ENCODE peak calls at places on chromosomes 4 and X, in seven cellular contexts. One of them, this sample, is unnamed.

GRCh38 chr4:176879370-176880116 is 86.8 kb upstream of the VEGFC start:
- DNase-seq in IMR-90: peak
- DNase-seq in H9: no peak
- DNase-seq in H1: no peak
- DNase-seq in trophoblast cell: no peak
- DNase-seq in neuronal stem cell: no peak
- DNase-seq in mesendoderm: no peak
- DNase-seq in this sample: peak

GRCh38 chr4:107599841-107600240 is 120.2 kb downstream of the PAPSS1 start:
- DNase-seq in IMR-90: no peak
- DNase-seq in neuronal stem cell: no peak
- DNase-seq in mesendoderm: no peak
- DNase-seq in trophoblast cell: peak
- DNase-seq in H1: no peak
- DNase-seq in H9: no peak
- DNase-seq in this sample: no peak

GRCh38 chr4:53545238-53545637 is 46.0 kb downstream of the LNX1 start:
- DNase-seq in trophoblast cell: no peak
- DNase-seq in neuronal stem cell: no peak
- DNase-seq in mesendoderm: peak
- DNase-seq in IMR-90: no peak
- DNase-seq in H9: no peak
- DNase-seq in H1: no peak
- DNase-seq in this sample: no peak

GRCh38 chrX:10245219-10245618 is 88.4 kb downstream of the CLCN4 start:
- DNase-seq in mesendoderm: no peak
- DNase-seq in IMR-90: no peak
- DNase-seq in H9: no peak
- DNase-seq in trophoblast cell: no peak
- DNase-seq in H1: no peak
- DNase-seq in neuronal stem cell: no peak
- DNase-seq in this sample: no peak

GRCh38 chrX:134374294-134374693 is 85.7 kb upstream of the HPRT1 start:
- DNase-seq in neuronal stem cell: no peak
- DNase-seq in trophoblast cell: no peak
- DNase-seq in mesendoderm: no peak
- DNase-seq in IMR-90: no peak
- DNase-seq in H9: no peak
- DNase-seq in H1: no peak
- DNase-seq in this sample: peak

GRCh38 chr4:47451657-47452056 is 11.8 kb downstream of the COMMD8 start:
- DNase-seq in H9: no peak
- DNase-seq in trophoblast cell: no peak
- DNase-seq in H1: no peak
- DNase-seq in neuronal stem cell: no peak
- DNase-seq in IMR-90: peak
- DNase-seq in mesendoderm: no peak
- DNase-seq in this sample: no peak

GRCh38 chr4:182533948-182534347 is 290.7 kb downstream of the TENM3 start:
- DNase-seq in H1: no peak
- DNase-seq in neuronal stem cell: no peak
- DNase-seq in mesendoderm: no peak
- DNase-seq in H9: no peak
- DNase-seq in IMR-90: peak
- DNase-seq in trophoblast cell: no peak
- DNase-seq in this sample: peak

GRCh38 chr4:144738649-144739048 is 92.7 kb downstream of the HHIP start:
- DNase-seq in trophoblast cell: no peak
- DNase-seq in mesendoderm: no peak
- DNase-seq in H1: no peak
- DNase-seq in H9: no peak
- DNase-seq in neuronal stem cell: no peak
- DNase-seq in IMR-90: no peak
- DNase-seq in this sample: no peak

GRCh38 chr4:53855886-53856260 is 208.5 kb downstream of the CHIC2 start:
- DNase-seq in H9: no peak
- DNase-seq in IMR-90: peak
- DNase-seq in neuronal stem cell: no peak
- DNase-seq in trophoblast cell: no peak
- DNase-seq in mesendoderm: no peak
- DNase-seq in H1: no peak
- DNase-seq in this sample: no peak

GRCh38 chrX:3960952-3961351 is 247.5 kb upstream of the PRKX start:
- DNase-seq in IMR-90: no peak
- DNase-seq in trophoblast cell: no peak
- DNase-seq in neuronal stem cell: no peak
- DNase-seq in H1: no peak
- DNase-seq in H9: no peak
- DNase-seq in mesendoderm: no peak
- DNase-seq in this sample: no peak

GRCh38 chr4:7831858-7832257 is 107.8 kb downstream of the AFAP1 start:
- DNase-seq in neuronal stem cell: no peak
- DNase-seq in mesendoderm: no peak
- DNase-seq in trophoblast cell: no peak
- DNase-seq in H1: no peak
- DNase-seq in IMR-90: no peak
- DNase-seq in H9: no peak
- DNase-seq in this sample: no peak

GRCh38 chr4:148914734-148915133 is 472.5 kb upstream of the NR3C2 start:
- DNase-seq in H1: no peak
- DNase-seq in neuronal stem cell: no peak
- DNase-seq in H9: no peak
- DNase-seq in IMR-90: no peak
- DNase-seq in trophoblast cell: no peak
- DNase-seq in mesendoderm: no peak
- DNase-seq in this sample: no peak

GRCh38 chrX:108299704-108300103 is 138.5 kb downstream of the COL4A6 start:
- DNase-seq in neuronal stem cell: no peak
- DNase-seq in mesendoderm: no peak
- DNase-seq in IMR-90: no peak
- DNase-seq in trophoblast cell: no peak
- DNase-seq in H1: no peak
- DNase-seq in H9: no peak
- DNase-seq in this sample: no peak

GRCh38 chr4:178963646-178964045 is 1521.4 kb upstream of the AGA start:
- DNase-seq in IMR-90: no peak
- DNase-seq in H1: no peak
- DNase-seq in H9: no peak
- DNase-seq in mesendoderm: peak
- DNase-seq in neuronal stem cell: no peak
- DNase-seq in trophoblast cell: no peak
- DNase-seq in this sample: no peak

GRCh38 chr4:184356366-184356765 is 118.0 kb downstream of the IRF2 start:
- DNase-seq in mesendoderm: no peak
- DNase-seq in H1: no peak
- DNase-seq in trophoblast cell: no peak
- DNase-seq in IMR-90: no peak
- DNase-seq in neuronal stem cell: no peak
- DNase-seq in H9: peak
- DNase-seq in this sample: no peak

GRCh38 chrX:46551494-46552128 is 6.4 kb upstream of the ZNF674 start:
- DNase-seq in H9: peak
- DNase-seq in trophoblast cell: peak
- DNase-seq in neuronal stem cell: no peak
- DNase-seq in H1: no peak
- DNase-seq in mesendoderm: peak
- DNase-seq in IMR-90: peak
- DNase-seq in this sample: peak

GRCh38 chrX:12460929-12461328 is 322.7 kb downstream of the FRMPD4 start:
- DNase-seq in H1: no peak
- DNase-seq in IMR-90: no peak
- DNase-seq in mesendoderm: no peak
- DNase-seq in neuronal stem cell: no peak
- DNase-seq in H9: no peak
- DNase-seq in trophoblast cell: no peak
- DNase-seq in this sample: no peak

GRCh38 chrX:130539721-130540321 is 138.0 kb downstream of the RBMX2 start:
- DNase-seq in mesendoderm: peak
- DNase-seq in H9: peak
- DNase-seq in neuronal stem cell: peak
- DNase-seq in trophoblast cell: peak
- DNase-seq in H1: no peak
- DNase-seq in IMR-90: peak
- DNase-seq in this sample: peak

GRCh38 chrX:22987452-22987851 is 12.3 kb upstream of the DDX53 start:
- DNase-seq in H1: no peak
- DNase-seq in IMR-90: peak
- DNase-seq in H9: no peak
- DNase-seq in mesendoderm: no peak
- DNase-seq in trophoblast cell: no peak
- DNase-seq in neuronal stem cell: no peak
- DNase-seq in this sample: peak

GRCh38 chrX:102958794-102959193 is 21.7 kb downstream of the RAB40AL start:
- DNase-seq in H1: no peak
- DNase-seq in H9: no peak
- DNase-seq in neuronal stem cell: no peak
- DNase-seq in trophoblast cell: no peak
- DNase-seq in IMR-90: no peak
- DNase-seq in mesendoderm: no peak
- DNase-seq in this sample: no peak

GRCh38 chr4:106038012-106038411 is 142.7 kb downstream of the NPNT start:
- DNase-seq in neuronal stem cell: no peak
- DNase-seq in mesendoderm: no peak
- DNase-seq in H9: no peak
- DNase-seq in IMR-90: no peak
- DNase-seq in H1: no peak
- DNase-seq in trophoblast cell: no peak
- DNase-seq in this sample: no peak

GRCh38 chrX:150574824-150575409 is 6.5 kb downstream of the MTM1 start:
- DNase-seq in H9: no peak
- DNase-seq in mesendoderm: peak
- DNase-seq in neuronal stem cell: no peak
- DNase-seq in H1: no peak
- DNase-seq in trophoblast cell: no peak
- DNase-seq in IMR-90: no peak
- DNase-seq in this sample: no peak

GRCh38 chr4:86664959-86665358 is 70.8 kb downstream of the PTPN13 start:
- DNase-seq in IMR-90: peak
- DNase-seq in trophoblast cell: no peak
- DNase-seq in mesendoderm: peak
- DNase-seq in H1: peak
- DNase-seq in H9: no peak
- DNase-seq in neuronal stem cell: no peak
- DNase-seq in this sample: peak

GRCh38 chr4:184845367-184846011 is 19.7 kb upstream of the ACSL1 start:
- DNase-seq in neuronal stem cell: no peak
- DNase-seq in IMR-90: peak
- DNase-seq in H9: no peak
- DNase-seq in trophoblast cell: no peak
- DNase-seq in mesendoderm: no peak
- DNase-seq in H1: no peak
- DNase-seq in this sample: peak

GRCh38 chrX:53547668-53548067 is 113.5 kb upstream of the HSD17B10 start:
- DNase-seq in IMR-90: no peak
- DNase-seq in trophoblast cell: no peak
- DNase-seq in H1: no peak
- DNase-seq in H9: no peak
- DNase-seq in neuronal stem cell: no peak
- DNase-seq in mesendoderm: no peak
- DNase-seq in this sample: no peak

GRCh38 chr4:157808796-157809408 is 363.9 kb downstream of the GASK1B start:
- DNase-seq in H1: no peak
- DNase-seq in H9: no peak
- DNase-seq in mesendoderm: no peak
- DNase-seq in IMR-90: no peak
- DNase-seq in trophoblast cell: no peak
- DNase-seq in neuronal stem cell: no peak
- DNase-seq in this sample: no peak

GRCh38 chrX:69082055-69082752 is 83.0 kb downstream of the PJA1 start:
- DNase-seq in trophoblast cell: no peak
- DNase-seq in H1: no peak
- DNase-seq in IMR-90: no peak
- DNase-seq in mesendoderm: no peak
- DNase-seq in H9: no peak
- DNase-seq in neuronal stem cell: no peak
- DNase-seq in this sample: no peak

GRCh38 chr4:56843421-56843899 is 22.0 kb upstream of the SPINK2 start:
- DNase-seq in neuronal stem cell: no peak
- DNase-seq in H9: peak
- DNase-seq in IMR-90: no peak
- DNase-seq in H1: no peak
- DNase-seq in mesendoderm: peak
- DNase-seq in trophoblast cell: no peak
- DNase-seq in this sample: no peak
- H3K4me2 ChIP-seq in neuronal stem cell: no peak
- H3K4me2 ChIP-seq in H9: peak
- H3K4me2 ChIP-seq in IMR-90: no peak
- H3K4me2 ChIP-seq in H1: peak
- H3K4me2 ChIP-seq in mesendoderm: no peak
- H3K4me2 ChIP-seq in trophoblast cell: no peak
- H3K4me2 ChIP-seq in this sample: no peak

GRCh38 chr4:59540311-59540710 is 1659.8 kb upstream of the ADGRL3 start:
- DNase-seq in mesendoderm: no peak
- DNase-seq in trophoblast cell: no peak
- DNase-seq in H9: no peak
- DNase-seq in neuronal stem cell: no peak
- DNase-seq in H1: no peak
- DNase-seq in IMR-90: no peak
- DNase-seq in this sample: no peak
- H3K4ac ChIP-seq in mesendoderm: no peak
- H3K4ac ChIP-seq in trophoblast cell: no peak
- H3K4ac ChIP-seq in H9: no peak
- H3K4ac ChIP-seq in neuronal stem cell: no peak
- H3K4ac ChIP-seq in H1: no peak
- H3K4ac ChIP-seq in IMR-90: no peak
- H3K4ac ChIP-seq in this sample: no peak

GRCh38 chr4:92090887-92091286 is 212.9 kb upstream of the GRID2 start:
- DNase-seq in H9: no peak
- DNase-seq in IMR-90: no peak
- DNase-seq in H1: no peak
- DNase-seq in mesendoderm: no peak
- DNase-seq in trophoblast cell: no peak
- DNase-seq in neuronal stem cell: no peak
- DNase-seq in this sample: no peak

GRCh38 chr4:92091335-92091734 is 212.4 kb upstream of the GRID2 start:
- DNase-seq in neuronal stem cell: no peak
- DNase-seq in H9: peak
- DNase-seq in mesendoderm: peak
- DNase-seq in trophoblast cell: peak
- DNase-seq in IMR-90: no peak
- DNase-seq in H1: peak
- DNase-seq in this sample: no peak
- H3K4me2 ChIP-seq in neuronal stem cell: no peak
- H3K4me2 ChIP-seq in H9: no peak
- H3K4me2 ChIP-seq in mesendoderm: no peak
- H3K4me2 ChIP-seq in trophoblast cell: no peak
- H3K4me2 ChIP-seq in IMR-90: no peak
- H3K4me2 ChIP-seq in H1: no peak
- H3K4me2 ChIP-seq in this sample: no peak

DNA sequence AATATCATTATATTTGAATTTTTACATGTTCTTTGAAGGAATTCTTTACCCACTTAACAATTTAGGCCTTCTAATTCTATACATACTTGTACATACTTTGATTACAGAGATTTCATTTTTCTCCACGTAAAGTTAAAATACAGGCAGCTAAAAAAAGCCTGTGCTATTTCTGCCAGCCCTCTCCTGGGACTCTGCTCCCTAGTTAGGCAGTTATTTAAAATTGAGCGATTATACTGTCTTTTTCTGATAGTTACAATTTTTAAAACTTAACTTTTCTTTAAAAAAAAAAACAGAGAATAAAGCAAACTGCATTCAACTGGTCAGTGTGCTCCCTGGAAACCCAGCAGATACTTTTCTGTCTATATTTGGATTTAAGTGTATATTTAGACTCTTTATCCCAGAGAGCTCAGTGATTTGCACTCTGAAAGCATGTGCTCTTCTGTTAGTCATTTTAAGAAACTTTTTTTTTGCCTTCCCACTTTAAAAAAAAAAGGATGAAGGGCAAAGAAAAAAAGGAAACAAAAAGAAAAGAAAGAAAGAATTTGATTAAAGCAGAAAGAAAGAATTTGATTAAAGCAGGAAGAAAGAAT is 18.1 kb upstream of the FAM241A start:
- DNase-seq in IMR-90: peak
- DNase-seq in mesendoderm: no peak
- DNase-seq in trophoblast cell: no peak
- DNase-seq in H1: no peak
- DNase-seq in neuronal stem cell: no peak
- DNase-seq in H9: no peak
- DNase-seq in this sample: no peak
- H3K4ac ChIP-seq in IMR-90: no peak
- H3K4ac ChIP-seq in mesendoderm: no peak
- H3K4ac ChIP-seq in trophoblast cell: no peak
- H3K4ac ChIP-seq in H1: no peak
- H3K4ac ChIP-seq in neuronal stem cell: no peak
- H3K4ac ChIP-seq in H9: no peak
- H3K4ac ChIP-seq in this sample: no peak

This sample was measured in mesenchymal stem cell.